ENCODE peak calls at places on chromosome 22, in four cellular contexts. One of them, this sample, is unnamed.

GRCh38 chr22:38240734-38241252 is 32.0 kb downstream of the TMEM184B start:
- DNase-seq in PC-3: peak; percentile 83
- DNase-seq in left ventricle myocardium inferior: no peak
- DNase-seq in neural progenitor cell: peak; percentile 84
- DNase-seq in this sample: peak; percentile 85

GRCh38 chr22:31233001-31233400 is 20.9 kb downstream of the LIMK2 start:
- DNase-seq in PC-3: no peak
- DNase-seq in left ventricle myocardium inferior: no peak
- DNase-seq in neural progenitor cell: no peak
- DNase-seq in this sample: no peak

GRCh38 chr22:31442768-31443489 is 43.5 kb downstream of the DRG1 start:
- DNase-seq in PC-3: no peak
- DNase-seq in left ventricle myocardium inferior: no peak
- DNase-seq in neural progenitor cell: peak; percentile 68
- DNase-seq in this sample: no peak

GRCh38 chr22:38104084-38104483 is 6.4 kb downstream of the BAIAP2L2 start:
- DNase-seq in PC-3: peak; percentile 31
- DNase-seq in left ventricle myocardium inferior: no peak
- DNase-seq in neural progenitor cell: peak; percentile 65
- DNase-seq in this sample: peak; percentile 28

GRCh38 chr22:37150701-37151100 is 985 bp upstream of the IL2RB start:
- DNase-seq in PC-3: no peak
- DNase-seq in left ventricle myocardium inferior: no peak
- DNase-seq in neural progenitor cell: no peak
- DNase-seq in this sample: no peak

GRCh38 chr22:37846433-37846832 is 2.3 kb upstream of the ANKRD54 start:
- DNase-seq in PC-3: no peak
- DNase-seq in left ventricle myocardium inferior: no peak
- DNase-seq in neural progenitor cell: no peak
- DNase-seq in this sample: no peak

GRCh38 chr22:50209893-50210292 is 9.1 kb downstream of the SELENOO start:
- DNase-seq in PC-3: peak; percentile 66
- DNase-seq in left ventricle myocardium inferior: peak; percentile 59
- DNase-seq in neural progenitor cell: peak; percentile 65
- DNase-seq in this sample: peak; percentile 55

GRCh38 chr22:32312748-32313147 is 44.9 kb upstream of the RFPL3 start:
- DNase-seq in PC-3: no peak
- DNase-seq in left ventricle myocardium inferior: no peak
- DNase-seq in neural progenitor cell: no peak
- DNase-seq in this sample: no peak

GRCh38 chr22:28917747-28918543 is 34.6 kb downstream of the ZNRF3 start:
- DNase-seq in PC-3: no peak
- DNase-seq in left ventricle myocardium inferior: peak; percentile 28
- DNase-seq in neural progenitor cell: peak; percentile 79
- DNase-seq in this sample: no peak

GRCh38 chr22:49850021-49850911 is 3.4 kb upstream of the ZBED4 start:
- DNase-seq in PC-3: no peak
- DNase-seq in left ventricle myocardium inferior: no peak
- DNase-seq in neural progenitor cell: no peak
- DNase-seq in this sample: no peak

GRCh38 chr22:29306830-29307657 is 594 bp downstream of the GAS2L1 start:
- DNase-seq in PC-3: peak; percentile 80
- DNase-seq in left ventricle myocardium inferior: peak; percentile 88
- DNase-seq in neural progenitor cell: peak; percentile 95
- DNase-seq in this sample: peak; percentile 55

GRCh38 chr22:39243443-39244072 is 1.2 kb downstream of the PDGFB start:
- DNase-seq in PC-3: peak; percentile 29
- DNase-seq in left ventricle myocardium inferior: no peak
- DNase-seq in neural progenitor cell: peak; percentile 53
- DNase-seq in this sample: no peak

GRCh38 chr22:36644333-36644757 is 59.2 kb downstream of the CACNG2 start:
- DNase-seq in PC-3: peak; percentile 94
- DNase-seq in left ventricle myocardium inferior: no peak
- DNase-seq in neural progenitor cell: peak; percentile 92
- DNase-seq in this sample: peak; percentile 91

GRCh38 chr22:29369460-29369859 is 18.9 kb downstream of the AP1B1 start:
- DNase-seq in PC-3: no peak
- DNase-seq in left ventricle myocardium inferior: peak; percentile 64
- DNase-seq in neural progenitor cell: peak; percentile 71
- DNase-seq in this sample: peak; percentile 85

GRCh38 chr22:41364955-41365354 is 16.8 kb upstream of the TEF start:
- DNase-seq in PC-3: no peak
- DNase-seq in left ventricle myocardium inferior: no peak
- DNase-seq in neural progenitor cell: no peak
- DNase-seq in this sample: no peak

GRCh38 chr22:17972385-17973181 is 51.8 kb downstream of the MICAL3 start:
- DNase-seq in PC-3: peak; percentile 61
- DNase-seq in left ventricle myocardium inferior: no peak
- DNase-seq in neural progenitor cell: peak; percentile 32
- DNase-seq in this sample: peak; percentile 33

GRCh38 chr22:26428515-26429457 is at the start of gene ASPHD2:
- DNase-seq in PC-3: peak; percentile 33
- DNase-seq in left ventricle myocardium inferior: peak; percentile 41
- DNase-seq in neural progenitor cell: peak; percentile 93
- DNase-seq in this sample: peak; percentile 44

GRCh38 chr22:38824587-38824986 is 19.2 kb downstream of the NPTXR start:
- DNase-seq in PC-3: peak; percentile 67
- DNase-seq in left ventricle myocardium inferior: peak; percentile 38
- DNase-seq in neural progenitor cell: peak; percentile 94
- DNase-seq in this sample: peak; percentile 66

GRCh38 chr22:29256606-29257325 is 11.0 kb downstream of the RHBDD3 start:
- DNase-seq in PC-3: no peak
- DNase-seq in left ventricle myocardium inferior: no peak
- DNase-seq in neural progenitor cell: no peak
- DNase-seq in this sample: no peak

GRCh38 chr22:30205281-30206115 is 41.1 kb downstream of the LIF start:
- DNase-seq in PC-3: peak; percentile 91
- DNase-seq in left ventricle myocardium inferior: peak; percentile 49
- DNase-seq in neural progenitor cell: no peak
- DNase-seq in this sample: peak; percentile 97

GRCh38 chr22:27962268-27963191 is 43.5 kb upstream of the PITPNB start:
- DNase-seq in PC-3: no peak
- DNase-seq in left ventricle myocardium inferior: no peak
- DNase-seq in neural progenitor cell: peak; percentile 50
- DNase-seq in this sample: no peak

GRCh38 chr22:49838771-49839717 is 11.4 kb upstream of the BRD1 start:
- DNase-seq in PC-3: no peak
- DNase-seq in left ventricle myocardium inferior: no peak
- DNase-seq in neural progenitor cell: peak; percentile 37
- DNase-seq in this sample: no peak

GRCh38 chr22:48761546-48761945 is 1066.1 kb downstream of the BRD1 start:
- DNase-seq in PC-3: no peak
- DNase-seq in left ventricle myocardium inferior: no peak
- DNase-seq in neural progenitor cell: no peak
- DNase-seq in this sample: no peak

GRCh38 chr22:17508110-17508509 is 55.2 kb upstream of the SLC25A18 start:
- DNase-seq in PC-3: no peak
- DNase-seq in left ventricle myocardium inferior: no peak
- DNase-seq in neural progenitor cell: no peak
- DNase-seq in this sample: no peak

GRCh38 chr22:42404266-42404665 is 27.9 kb downstream of the NFAM1 start:
- DNase-seq in PC-3: no peak
- DNase-seq in left ventricle myocardium inferior: no peak
- DNase-seq in neural progenitor cell: no peak
- DNase-seq in this sample: no peak

GRCh38 chr22:41030891-41031290 is 61.5 kb upstream of the EP300 start:
- DNase-seq in PC-3: no peak
- DNase-seq in left ventricle myocardium inferior: no peak
- DNase-seq in neural progenitor cell: no peak
- DNase-seq in this sample: peak; percentile 66

GRCh38 chr22:30025187-30025586 is 55.1 kb upstream of the HORMAD2 start:
- DNase-seq in PC-3: peak; percentile 19
- DNase-seq in left ventricle myocardium inferior: no peak
- DNase-seq in neural progenitor cell: no peak
- DNase-seq in this sample: no peak

GRCh38 chr22:40156001-40156516 is 21.7 kb upstream of the TNRC6B start:
- DNase-seq in PC-3: peak; percentile 87
- DNase-seq in left ventricle myocardium inferior: no peak
- DNase-seq in neural progenitor cell: no peak
- DNase-seq in this sample: peak; percentile 60

GRCh38 chr22:39494471-39495120 is 7.5 kb upstream of the MIEF1 start:
- DNase-seq in PC-3: no peak
- DNase-seq in left ventricle myocardium inferior: no peak
- DNase-seq in neural progenitor cell: no peak
- DNase-seq in this sample: no peak

GRCh38 chr22:45014658-45015057 is 4.9 kb upstream of the PHF21B start:
- DNase-seq in PC-3: no peak
- DNase-seq in left ventricle myocardium inferior: no peak
- DNase-seq in neural progenitor cell: peak; percentile 51
- DNase-seq in this sample: no peak
- H3K27me3 ChIP-seq in PC-3: peaks cover 27% of the 10 kb centered on the region
- H3K27me3 ChIP-seq in left ventricle myocardium inferior: peaks cover 92% of the 10 kb centered on the region
- H3K27me3 ChIP-seq in neural progenitor cell: peaks cover 5% of the 10 kb centered on the region
- H3K27me3 ChIP-seq in this sample: peaks cover 19% of the 10 kb centered on the region

DNA sequence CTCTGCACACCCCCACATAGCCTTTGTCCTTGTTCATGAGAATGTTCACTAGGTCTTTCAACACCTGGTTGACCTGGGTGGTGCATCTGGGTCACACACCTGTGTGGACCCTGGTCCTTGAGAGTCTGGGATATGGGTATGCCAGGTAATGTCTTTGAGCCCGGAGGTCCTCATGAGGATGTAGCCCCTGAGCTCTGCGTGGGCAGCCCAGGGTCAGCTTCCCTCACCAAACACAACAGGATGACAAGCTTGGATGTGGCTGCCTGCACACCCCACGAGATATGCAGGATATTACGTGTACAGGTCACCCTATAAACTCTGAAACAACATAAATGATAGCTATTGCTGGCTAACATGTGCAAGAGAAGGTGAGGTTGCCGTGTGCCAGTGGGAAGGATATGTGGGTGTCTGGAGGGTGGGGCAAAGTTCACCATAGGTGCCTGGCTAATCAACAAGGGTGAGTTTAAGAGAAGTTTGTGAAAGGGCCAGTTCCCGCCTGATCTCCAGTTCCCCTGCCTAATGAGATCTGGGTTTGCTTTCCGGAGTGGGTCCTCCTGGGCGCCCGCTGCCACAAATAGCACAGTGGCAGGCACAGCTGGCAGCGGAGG is 1.3 kb upstream of the PPARA start:
- DNase-seq in PC-3: no peak
- DNase-seq in left ventricle myocardium inferior: no peak
- DNase-seq in neural progenitor cell: no peak
- DNase-seq in this sample: no peak
- H3K27ac ChIP-seq in PC-3: no peak overlapping the region
- H3K27ac ChIP-seq in left ventricle myocardium inferior: peak overlapping the region; percentile 95
- H3K27ac ChIP-seq in neural progenitor cell: no peak overlapping the region
- H3K27ac ChIP-seq in this sample: no peak overlapping the region

GRCh38 chr22:43471606-43472135 is 59.9 kb downstream of the MPPED1 start:
- DNase-seq in PC-3: no peak
- DNase-seq in left ventricle myocardium inferior: no peak
- DNase-seq in neural progenitor cell: no peak
- DNase-seq in this sample: no peak
- H3K27me3 ChIP-seq in PC-3: peaks cover 10% of the 10 kb centered on the region
- H3K27me3 ChIP-seq in left ventricle myocardium inferior: peaks cover 82% of the 10 kb centered on the region
- H3K27me3 ChIP-seq in neural progenitor cell: peaks cover 20% of the 10 kb centered on the region
- H3K27me3 ChIP-seq in this sample: no peaks in the 10 kb centered on the region

DNA sequence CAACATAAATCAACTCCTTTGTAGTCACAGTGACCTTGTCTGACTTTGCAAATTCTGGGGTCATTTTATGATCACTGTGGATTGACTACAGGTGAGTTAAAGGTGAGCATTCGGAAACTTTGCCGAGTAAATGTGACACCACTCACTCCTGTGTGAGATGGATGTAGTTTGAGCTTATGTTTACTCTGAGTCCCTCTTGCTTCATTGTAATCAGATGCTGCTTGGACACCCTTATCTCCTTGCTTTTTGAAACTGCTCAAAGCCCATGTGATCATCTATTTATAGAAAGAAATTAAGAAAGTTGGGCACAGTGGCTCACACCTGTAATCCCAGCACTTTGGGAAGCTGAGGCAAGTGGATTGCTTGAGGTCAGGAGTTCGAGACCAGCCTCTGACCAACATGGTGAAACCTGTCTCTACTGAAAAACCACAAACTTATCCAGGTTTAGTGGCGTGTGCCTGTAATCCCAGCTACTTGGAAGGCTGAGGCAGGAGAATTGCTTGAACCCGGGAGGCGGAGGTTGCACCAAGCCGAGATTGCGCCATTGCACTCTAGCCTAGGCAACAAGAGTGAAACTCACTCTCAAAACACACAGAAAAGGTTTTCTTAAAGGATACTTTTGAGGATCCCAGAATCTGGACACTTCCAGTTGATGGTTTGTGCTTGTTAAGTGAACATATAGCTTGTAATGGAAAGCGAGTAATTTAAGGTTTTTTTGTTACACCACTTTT is 7.2 kb downstream of the FAM118A start:
- DNase-seq in PC-3: no peak
- DNase-seq in left ventricle myocardium inferior: no peak
- DNase-seq in neural progenitor cell: no peak
- DNase-seq in this sample: no peak
- H3K27ac ChIP-seq in PC-3: no peak overlapping the region
- H3K27ac ChIP-seq in left ventricle myocardium inferior: peak overlapping the region; percentile 82
- H3K27ac ChIP-seq in neural progenitor cell: no peak overlapping the region
- H3K27ac ChIP-seq in this sample: peak overlapping the region; percentile 82

GRCh38 chr22:44279059-44279340 is 33.8 kb downstream of the SHISAL1 start:
- DNase-seq in PC-3: no peak
- DNase-seq in left ventricle myocardium inferior: no peak
- DNase-seq in neural progenitor cell: no peak
- DNase-seq in this sample: no peak
- H3K27me3 ChIP-seq in PC-3: no peaks in the 10 kb centered on the region
- H3K27me3 ChIP-seq in left ventricle myocardium inferior: peaks cover 55% of the 10 kb centered on the region
- H3K27me3 ChIP-seq in neural progenitor cell: no peaks in the 10 kb centered on the region
- H3K27me3 ChIP-seq in this sample: peaks cover 3% of the 10 kb centered on the region

DNA sequence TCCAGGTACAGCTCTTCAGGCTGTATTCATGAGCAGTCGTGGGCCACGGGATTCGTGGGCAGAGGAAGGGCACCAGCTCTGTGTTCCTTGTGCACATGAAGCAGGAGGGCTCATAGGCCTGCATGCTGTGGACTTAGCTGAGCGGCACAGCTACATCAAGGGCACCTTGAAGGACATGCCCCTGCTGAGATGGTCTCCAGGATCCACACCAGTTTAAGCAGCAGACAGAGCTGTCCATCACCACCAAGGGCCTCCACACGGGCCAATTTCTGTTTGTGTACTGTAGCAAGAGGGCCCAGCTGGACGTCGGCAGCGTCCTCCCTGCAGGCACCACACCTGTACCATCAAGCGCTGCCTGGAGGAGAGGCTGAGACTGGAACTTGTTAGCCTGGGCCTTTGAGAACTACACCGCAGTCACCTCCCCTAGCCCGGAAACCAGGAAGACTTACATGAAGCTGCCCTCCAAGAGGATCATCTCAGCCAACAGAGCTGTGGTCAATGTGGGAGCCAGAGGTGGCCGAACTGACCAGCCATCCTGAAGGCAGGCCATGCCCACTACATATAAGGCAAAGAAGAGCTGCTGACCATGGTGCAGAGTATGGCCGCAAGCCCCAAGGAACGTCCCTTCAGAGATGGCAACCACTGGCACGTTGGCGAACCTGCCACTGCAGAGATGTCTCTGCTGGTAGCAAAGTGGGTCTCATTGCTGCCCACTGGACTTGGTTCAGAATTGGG is 32.7 kb upstream of the GNB1L start:
- DNase-seq in PC-3: no peak
- DNase-seq in left ventricle myocardium inferior: peak; percentile 7
- DNase-seq in neural progenitor cell: no peak
- DNase-seq in this sample: no peak
- H3K27ac ChIP-seq in PC-3: no peak overlapping the region
- H3K27ac ChIP-seq in left ventricle myocardium inferior: no peak overlapping the region
- H3K27ac ChIP-seq in neural progenitor cell: no peak overlapping the region
- H3K27ac ChIP-seq in this sample: no peak overlapping the region

GRCh38 chr22:23720855-23721254 is 30.0 kb downstream of the RGL4 start:
- DNase-seq in PC-3: no peak
- DNase-seq in left ventricle myocardium inferior: no peak
- DNase-seq in neural progenitor cell: no peak
- DNase-seq in this sample: no peak
- H3K27me3 ChIP-seq in PC-3: no peaks in the 10 kb centered on the region
- H3K27me3 ChIP-seq in left ventricle myocardium inferior: no peaks in the 10 kb centered on the region
- H3K27me3 ChIP-seq in neural progenitor cell: no peaks in the 10 kb centered on the region
- H3K27me3 ChIP-seq in this sample: no peaks in the 10 kb centered on the region

This sample was measured in brain microvascular endothelial cell.